ENCODE peak calls at places on chromosomes 4 and X, in ten cellular contexts. H, J, Z, X, C, A, N, E, S and V are unnamed samples.

GRCh38 chrX:27565992-27566391 is 24.2 kb upstream of the DCAF8L2 start:
- DNase-seq in H (no peak), J (no peak), Z (no peak), X (no peak), C (peak; percentile 19), A (no peak), N (no peak), E (no peak), S (no peak), V (no peak)

GRCh38 chr4:152678841-152679240 is 956 bp downstream of the TMEM154 start:
- DNase-seq in H (no peak), J (peak; percentile 36), Z (no peak), X (no peak), C (peak; percentile 18), A (no peak), N (no peak), E (no peak), S (no peak), V (no peak)

GRCh38 chrX:124736553-124737240 is 390.3 kb downstream of the SH2D1A start:
- DNase-seq in H (no peak), J (no peak), Z (no peak), X (no peak), C (peak; percentile 60), A (no peak), N (no peak), E (no peak), S (no peak), V (no peak)

GRCh38 chr4:48813984-48814383 is 16.9 kb upstream of the OCIAD1 start:
- DNase-seq in H (no peak), J (peak; percentile 96), Z (no peak), X (no peak), C (peak; percentile 17), A (no peak), N (no peak), E (no peak), S (no peak), V (no peak)

GRCh38 chr4:43251760-43252317 is 359.3 kb downstream of the GRXCR1 start:
- DNase-seq in H (no peak), J (no peak), Z (no peak), X (no peak), C (no peak), A (no peak), N (no peak), E (no peak), S (peak; percentile 37), V (no peak)

GRCh38 chrX:418927-419729 is 32.4 kb upstream of the PPP2R3B start:
- DNase-seq in H (no peak), J (no peak), Z (no peak), X (no peak), C (no peak), A (no peak), N (no peak), E (no peak), S (no peak), V (no peak)

GRCh38 chr4:114040319-114041116 is 61.1 kb upstream of the ARSJ start:
- DNase-seq in H (no peak), J (no peak), Z (peak; percentile 36), X (no peak), C (no peak), A (no peak), N (no peak), E (no peak), S (peak; percentile 29), V (no peak)

GRCh38 chr4:21792736-21793135 is 155.8 kb downstream of the KCNIP4 start:
- DNase-seq in H (no peak), J (no peak), Z (no peak), X (no peak), C (no peak), A (no peak), N (no peak), E (no peak), S (no peak), V (no peak)

DNA sequence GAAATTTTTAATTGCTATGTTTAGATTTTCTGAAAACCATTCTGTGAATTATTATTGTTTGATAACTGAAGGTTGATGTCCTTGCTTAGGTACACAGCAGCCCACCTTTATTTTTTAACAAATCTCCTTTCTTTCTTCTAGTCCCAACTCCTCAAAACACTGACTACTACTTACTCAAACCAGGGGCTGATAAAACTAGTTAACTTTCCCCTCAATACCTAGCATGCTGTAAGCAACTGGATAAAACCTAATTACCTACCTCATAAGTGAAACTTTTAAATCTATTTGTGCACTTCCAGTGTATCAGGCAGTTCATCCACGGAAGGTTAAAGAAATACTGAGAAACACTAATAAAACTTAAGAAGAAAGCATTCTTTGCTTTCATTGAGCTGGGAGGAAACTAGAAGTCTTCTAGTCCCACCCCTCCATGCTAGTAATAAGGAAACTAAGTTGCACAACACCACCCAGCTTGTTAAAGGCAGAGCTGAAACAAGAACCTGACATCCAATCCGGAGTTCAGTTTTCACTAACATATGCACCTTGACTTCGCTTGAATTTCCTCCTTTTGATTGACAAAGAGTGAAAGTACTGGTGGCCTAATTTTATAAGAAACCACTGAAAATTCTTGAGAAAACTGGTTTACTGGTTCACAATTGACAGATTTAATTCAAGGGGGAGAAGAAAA is 180.2 kb upstream of the TET2 start:
- DNase-seq in H (no peak), J (no peak), Z (peak; percentile 96), X (no peak), C (no peak), A (peak; percentile 61), N (no peak), E (no peak), S (peak; percentile 37), V (peak; percentile 19)
- H3K27ac ChIP-seq in H (no peak overlapping the region), J (no peak overlapping the region), Z (peak overlapping the region; percentile 91), X (peak overlapping the region; percentile 45), C (no peak overlapping the region), A (no peak overlapping the region), N (no peak overlapping the region), E (no peak overlapping the region), S (peak overlapping the region; percentile 85), V (no peak overlapping the region)

GRCh38 chrX:139554991-139555675 is 24.6 kb downstream of the F9 start:
- DNase-seq in H (no peak), J (no peak), Z (no peak), X (no peak), C (no peak), A (no peak), N (no peak), E (no peak), S (no peak), V (no peak)
- TF ChIP-seq CTCF in H (no peak), J (no peak), Z (no peak), X (no peak), C (no peak), A (no peak), N (no peak), E (no peak), S (no peak), V (no peak)

GRCh38 chr4:3483471-3483921 is 20.4 kb downstream of the DOK7 start:
- DNase-seq in H (no peak), J (no peak), Z (no peak), X (no peak), C (peak; percentile 82), A (no peak), N (no peak), E (peak; percentile 97), S (peak; percentile 11), V (no peak)
- H3K27ac ChIP-seq in H (no peak overlapping the region), J (no peak overlapping the region), Z (no peak overlapping the region), X (no peak overlapping the region), C (no peak overlapping the region), A (peak overlapping the region; percentile 92), N (no peak overlapping the region), E (peak overlapping the region; percentile 99), S (no peak overlapping the region), V (peak overlapping the region; percentile 91)

GRCh38 chr4:182449960-182450359 is 206.8 kb downstream of the TENM3 start:
- DNase-seq in H (no peak), J (no peak), Z (no peak), X (no peak), C (no peak), A (no peak), N (no peak), E (no peak), S (no peak), V (no peak)

GRCh38 chr4:182447938-182448280 is 204.7 kb downstream of the TENM3 start:
- DNase-seq in H (no peak), J (no peak), Z (no peak), X (no peak), C (peak; percentile 45), A (no peak), N (no peak), E (no peak), S (no peak), V (no peak)

GRCh38 chr4:182449186-182449880 is 206.1 kb downstream of the TENM3 start:
- DNase-seq in H (no peak), J (no peak), Z (no peak), X (no peak), C (peak; percentile 87), A (no peak), N (no peak), E (no peak), S (peak; percentile 28), V (peak; percentile 36)

GRCh38 chr4:182453830-182454229 is 210.6 kb downstream of the TENM3 start:
- DNase-seq in H (no peak), J (no peak), Z (no peak), X (no peak), C (peak; percentile 20), A (no peak), N (no peak), E (no peak), S (no peak), V (no peak)

DNA sequence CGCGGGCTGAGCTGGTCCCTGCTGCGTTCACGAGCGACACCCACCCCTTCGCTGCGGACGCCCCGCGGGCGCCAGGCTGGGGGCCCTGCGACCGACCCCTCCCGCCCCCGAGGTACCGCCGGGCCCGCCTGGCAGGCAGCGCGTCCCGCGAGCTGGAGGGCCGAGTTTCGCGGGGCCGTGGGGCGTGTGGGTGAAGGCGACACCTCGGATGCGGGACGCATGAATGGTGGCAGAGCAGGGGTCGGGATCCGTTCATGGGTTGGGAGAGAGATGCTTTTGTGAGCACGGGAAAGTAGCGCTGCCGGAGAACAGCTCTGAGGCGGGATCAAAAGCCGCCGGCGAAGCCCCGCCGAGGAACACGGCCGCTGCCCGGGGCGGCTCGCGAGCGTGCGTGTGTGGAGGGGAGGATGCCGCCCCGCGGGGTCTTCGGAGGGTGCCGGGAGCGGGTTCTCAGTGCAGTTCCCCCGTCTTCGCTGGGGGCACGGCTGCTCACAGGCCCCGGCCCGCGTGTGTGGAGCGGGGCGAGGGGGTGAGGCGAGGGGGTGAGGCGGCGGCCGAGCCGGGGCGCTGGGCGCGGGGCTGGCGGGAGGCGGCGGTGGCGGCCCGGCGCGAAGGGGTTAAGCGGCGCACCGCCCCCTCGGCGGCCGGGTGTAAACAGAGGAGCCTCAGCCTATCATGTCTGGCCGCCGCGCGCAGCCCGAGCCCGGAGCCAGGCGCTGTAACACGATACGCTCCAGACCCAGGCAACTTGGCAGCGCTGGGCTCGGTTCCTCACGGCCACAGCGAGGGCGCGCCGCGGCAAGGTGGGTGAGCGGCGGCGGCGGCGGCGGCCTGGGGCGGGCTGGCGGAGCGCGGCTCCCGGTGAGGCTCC is 205.3 kb downstream of the TENM3 start:
- DNase-seq in H (peak; percentile 59), J (no peak), Z (no peak), X (peak; percentile 86), C (peak; percentile 97), A (peak; percentile 78), N (peak; percentile 90), E (peak; percentile 96), S (peak; percentile 82), V (peak; percentile 90)
- TF ChIP-seq CTCF in H (no peak), J (no peak), Z (no peak), X (no peak), C (no peak), A (no peak), N (no peak), E (no peak), S (no peak), V (no peak)

DNA sequence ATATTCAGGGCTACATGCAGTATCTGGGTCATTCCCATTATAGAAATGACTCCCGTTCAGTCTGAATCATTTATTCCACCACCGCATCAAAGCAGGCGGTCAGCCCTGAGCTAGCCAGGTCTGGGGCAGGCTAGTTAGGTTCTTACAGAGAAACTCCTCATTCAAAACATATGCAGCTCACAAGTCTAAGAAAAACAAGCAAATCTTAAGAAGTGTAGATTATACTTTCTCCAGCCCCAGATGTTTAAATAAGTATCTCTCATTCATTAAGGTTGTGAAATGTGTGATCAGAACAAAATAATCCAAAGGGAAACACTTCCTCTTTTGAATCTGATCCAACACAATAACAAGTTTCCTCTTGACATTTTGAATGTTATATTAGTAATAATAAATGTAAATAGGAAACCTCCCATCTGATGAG is 441.9 kb downstream of the INPP4B start:
- DNase-seq in H (peak; percentile 82), J (no peak), Z (no peak), X (peak; percentile 42), C (no peak), A (no peak), N (no peak), E (peak; percentile 69), S (peak; percentile 87), V (peak; percentile 52)
- H3K27ac ChIP-seq in H (peak overlapping the region; percentile 88), J (no peak overlapping the region), Z (no peak overlapping the region), X (no peak overlapping the region), C (no peak overlapping the region), A (no peak overlapping the region), N (no peak overlapping the region), E (peak overlapping the region; percentile 80), S (peak overlapping the region; percentile 97), V (no peak overlapping the region)